ENCODE peak calls at places on chromosomes 6 and 20, in nine cellular contexts. F is stimulated activated naive CD4-positive, alpha-beta T cell; L is fibroblast of lung; G is ureter; K is NCI-H1092 treated with DMSO at 0.1 percent for 48 hours; V is kidney; A is mucosa of gallbladder; M is activated T-cell treated with anti-CD3 and anti-CD28 coated beads, Interleukin-2, amount 50 U/mL, for 24 hours; T is AG09319. S is an unnamed sample.

GRCh38 chr6:14102330-14102729 is 15.2 kb upstream of the CD83 start:
- DNase-seq in L (no peak), V (no peak), T (no peak), A (no peak), G (no peak), F (no peak), K (no peak), M (no peak), S (no peak)

GRCh38 chr20:63692436-63693078 is 3.9 kb upstream of the TNFRSF6B start:
- DNase-seq in F (no peak), V (peak; percentile 73), G (no peak), T (no peak), A (no peak), M (no peak), L (peak; percentile 38), K (no peak), S (no peak)

GRCh38 chr6:31948306-31948705 is 2.4 kb downstream of the CFB start:
- DNase-seq in A (no peak), M (no peak), T (no peak), F (no peak), V (no peak), L (no peak), G (no peak), K (no peak), S (no peak)

GRCh38 chr6:126805861-126806260 is 312.6 kb upstream of the RSPO3 start:
- DNase-seq in G (no peak), K (no peak), F (no peak), T (no peak), V (no peak), M (no peak), A (no peak), L (no peak), S (no peak)

GRCh38 chr20:24958506-24959385 is 9.7 kb downstream of the CST7 start:
- DNase-seq in L (no peak), F (no peak), M (no peak), G (peak; percentile 34), A (peak; percentile 8), V (no peak), T (no peak), K (no peak), S (no peak)

GRCh38 chr6:150514806-150515362 is 84.8 kb upstream of the PLEKHG1 start:
- DNase-seq in V (no peak), T (no peak), M (no peak), K (no peak), F (no peak), A (no peak), L (no peak), G (peak; percentile 22), S (no peak)

GRCh38 chr6:24802271-24803059 is 3.7 kb upstream of the ARMH2 start:
- DNase-seq in K (no peak), L (no peak), A (no peak), M (no peak), F (peak; percentile 22), G (no peak), T (no peak), V (no peak), S (no peak)

GRCh38 chr6:20463396-20463795 is 61.7 kb downstream of the E2F3 start:
- DNase-seq in A (no peak), G (no peak), T (no peak), F (no peak), V (no peak), L (no peak), M (no peak), K (no peak), S (no peak)

GRCh38 chr6:102216232-102216631 is 822.7 kb downstream of the GRIK2 start:
- DNase-seq in V (no peak), G (no peak), L (no peak), T (no peak), F (no peak), A (no peak), M (no peak), K (no peak), S (no peak)

GRCh38 chr6:170212051-170212756 is 78.7 kb downstream of the DLL1 start:
- DNase-seq in F (no peak), G (peak; percentile 32), A (peak; percentile 6), V (peak; percentile 71), L (no peak), M (peak; percentile 5), K (no peak), T (no peak), S (no peak)